ENCODE peak calls at places on chromosomes 5 and 9, in six cellular contexts. L, A, C, V, S and K are unnamed samples.

GRCh38 chr9:113511047-113511521 is 47.6 kb downstream of the RGS3 start:
- DNase-seq in L (no peak), A (no peak), C (no peak), V (peak; percentile 86), S (no peak), K (no peak)

GRCh38 chr5:39876146-39876545 is 451.4 kb upstream of the DAB2 start:
- DNase-seq in L (no peak), A (no peak), C (no peak), V (no peak), S (no peak), K (no peak)

GRCh38 chr5:96614110-96614691 is 48.0 kb upstream of the CAST start:
- DNase-seq in L (peak; percentile 5), A (peak; percentile 92), C (peak; percentile 70), V (peak; percentile 46), S (peak; percentile 96), K (peak; percentile 51)

GRCh38 chr9:131656356-131657030 is 83.4 kb downstream of the RAPGEF1 start:
- DNase-seq in L (peak; percentile 77), A (no peak), C (peak; percentile 54), V (peak; percentile 79), S (no peak), K (peak; percentile 69)

GRCh38 chr5:76607353-76607871 is 15.8 kb downstream of the F2RL2 start:
- DNase-seq in L (no peak), A (no peak), C (no peak), V (no peak), S (peak; percentile 43), K (no peak)

GRCh38 chr5:127697894-127698600 is 5.1 kb upstream of the CCDC192 start:
- DNase-seq in L (no peak), A (peak; percentile 70), C (no peak), V (no peak), S (peak; percentile 42), K (no peak)

GRCh38 chr5:38323645-38324295 is 65.4 kb downstream of the EGFLAM start:
- DNase-seq in L (no peak), A (no peak), C (no peak), V (no peak), S (peak; percentile 60), K (no peak)

GRCh38 chr5:17217421-17218352 is at the start of gene BASP1:
- DNase-seq in L (peak; percentile 83), A (peak; percentile 83), C (peak; percentile 92), V (peak; percentile 70), S (peak; percentile 88), K (peak; percentile 88)

GRCh38 chr5:120735076-120735475 is 271.0 kb downstream of the PRR16 start:
- DNase-seq in L (no peak), A (peak; percentile 14), C (no peak), V (no peak), S (peak; percentile 33), K (no peak)

GRCh38 chr5:156475831-156476551 is 149.0 kb downstream of the SGCD start:
- DNase-seq in L (no peak), A (no peak), C (no peak), V (peak; percentile 60), S (peak; percentile 78), K (no peak)

GRCh38 chr9:74125916-74126315 is 371.2 kb upstream of the RORB start:
- DNase-seq in L (no peak), A (no peak), C (no peak), V (no peak), S (peak; percentile 5), K (no peak)

DNA sequence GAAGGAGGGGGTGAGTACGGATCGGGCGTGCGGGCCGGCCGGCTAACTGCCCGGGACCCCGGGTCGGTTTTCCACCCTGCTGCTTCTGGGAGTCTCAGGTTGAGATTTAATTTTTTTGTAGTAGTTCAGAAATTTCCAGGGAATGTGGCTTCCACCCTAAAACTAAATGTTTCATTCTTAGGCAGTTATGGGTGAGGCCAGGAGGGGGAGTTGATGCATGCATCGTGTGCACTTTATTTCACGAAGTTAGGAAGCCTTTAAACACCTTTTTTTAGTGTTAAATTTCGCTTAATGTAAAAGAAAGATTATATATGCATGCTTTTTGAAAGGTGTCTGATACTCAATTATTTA is 914 bp downstream of the CDK9 start:
- DNase-seq in L (no peak), A (no peak), C (no peak), V (no peak), S (peak; percentile 53), K (no peak)
- TF ChIP-seq CTCF in L (peak; percentile 33), A (peak; percentile 58), C (no peak), V (peak; percentile 51), S (peak; percentile 69), K (peak; percentile 18)

GRCh38 chr5:181190711-181191525 is 14.1 kb downstream of the TRIM7 start:
- DNase-seq in L (peak; percentile 76), A (peak; percentile 37), C (peak; percentile 33), V (peak; percentile 52), S (peak; percentile 63), K (no peak)
- TF ChIP-seq CTCF in L (peak; percentile 50), A (peak; percentile 46), C (peak; percentile 42), V (peak; percentile 33), S (peak; percentile 26), K (peak; percentile 36)

GRCh38 chr5:131263648-131264452 is at the start of gene CDC42SE2:
- DNase-seq in L (peak; percentile 92), A (peak; percentile 85), C (peak; percentile 93), V (peak; percentile 90), S (peak; percentile 86), K (peak; percentile 87)

GRCh38 chr5:131264453-131265200 is 774 bp downstream of the CDC42SE2 start:
- DNase-seq in L (peak; percentile 65), A (peak; percentile 24), C (no peak), V (peak; percentile 36), S (peak; percentile 48), K (no peak)

GRCh38 chr5:131262953-131263541 is 806 bp upstream of the CDC42SE2 start:
- DNase-seq in L (peak; percentile 47), A (peak; percentile 34), C (peak; percentile 43), V (no peak), S (peak; percentile 25), K (no peak)

GRCh38 chr5:131268758-131269370 is 5.0 kb downstream of the CDC42SE2 start:
- DNase-seq in L (no peak), A (no peak), C (no peak), V (no peak), S (peak; percentile 23), K (no peak)

DNA sequence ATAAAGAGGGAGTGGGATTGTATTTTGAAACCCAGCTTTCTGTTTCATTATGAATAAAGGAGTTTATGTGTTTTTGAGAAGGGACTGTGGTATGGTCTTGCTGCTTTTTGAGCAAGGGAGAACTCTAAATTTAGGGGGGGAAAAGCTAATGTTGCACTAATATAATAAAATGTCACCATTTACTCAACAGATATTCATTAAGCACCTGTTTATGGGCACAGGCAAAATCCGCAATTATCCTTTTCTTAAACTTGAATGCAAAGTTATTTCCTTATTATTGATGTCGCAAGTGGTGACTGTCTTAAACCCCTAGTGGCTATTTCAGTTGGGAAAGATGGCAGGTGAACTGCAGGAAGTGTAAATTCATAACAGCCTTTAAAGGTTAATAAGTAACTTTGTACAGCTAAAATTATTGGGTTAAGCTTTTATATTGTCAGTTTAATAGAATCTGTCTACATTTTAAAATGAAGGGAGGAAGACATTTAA is 1.5 kb downstream of the CDC42SE2 start:
- DNase-seq in L (peak; percentile 45), A (peak; percentile 54), C (peak; percentile 56), V (no peak), S (peak; percentile 33), K (no peak)
- TF ChIP-seq CTCF in L (peak; percentile 34), A (peak; percentile 43), C (no peak), V (peak; percentile 22), S (peak; percentile 45), K (peak; percentile 32)

GRCh38 chr9:135812961-135813360 is 94.4 kb downstream of the CAMSAP1 start:
- DNase-seq in L (no peak), A (no peak), C (no peak), V (no peak), S (no peak), K (no peak)
- TF ChIP-seq CTCF in L (no peak), A (no peak), C (no peak), V (no peak), S (no peak), K (no peak)

DNA sequence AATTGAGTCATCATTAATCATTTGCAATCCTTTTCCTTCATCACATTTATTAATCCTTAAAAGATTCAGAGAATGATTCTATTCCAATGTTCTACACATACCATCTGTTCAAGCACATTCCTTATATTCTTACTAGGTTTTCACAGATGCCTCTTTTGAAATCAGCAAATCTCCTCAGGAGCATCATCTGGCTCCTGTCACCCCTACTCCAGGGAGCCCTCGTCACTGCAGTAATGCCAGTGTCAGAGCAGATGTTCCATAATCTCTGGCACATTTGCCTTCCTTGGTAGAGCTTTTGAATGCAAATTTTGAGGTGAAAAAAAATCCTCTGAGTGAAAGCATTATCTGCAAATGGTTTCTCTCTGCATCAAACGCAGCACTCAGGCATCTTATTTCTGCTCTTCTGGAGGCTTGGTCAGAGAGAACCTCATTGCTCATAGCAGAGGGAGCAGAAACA is 7.6 kb upstream of the KCNV2 start:
- DNase-seq in L (no peak), A (no peak), C (no peak), V (no peak), S (no peak), K (no peak)
- TF ChIP-seq CTCF in L (no peak), A (no peak), C (no peak), V (no peak), S (no peak), K (no peak)

DNA sequence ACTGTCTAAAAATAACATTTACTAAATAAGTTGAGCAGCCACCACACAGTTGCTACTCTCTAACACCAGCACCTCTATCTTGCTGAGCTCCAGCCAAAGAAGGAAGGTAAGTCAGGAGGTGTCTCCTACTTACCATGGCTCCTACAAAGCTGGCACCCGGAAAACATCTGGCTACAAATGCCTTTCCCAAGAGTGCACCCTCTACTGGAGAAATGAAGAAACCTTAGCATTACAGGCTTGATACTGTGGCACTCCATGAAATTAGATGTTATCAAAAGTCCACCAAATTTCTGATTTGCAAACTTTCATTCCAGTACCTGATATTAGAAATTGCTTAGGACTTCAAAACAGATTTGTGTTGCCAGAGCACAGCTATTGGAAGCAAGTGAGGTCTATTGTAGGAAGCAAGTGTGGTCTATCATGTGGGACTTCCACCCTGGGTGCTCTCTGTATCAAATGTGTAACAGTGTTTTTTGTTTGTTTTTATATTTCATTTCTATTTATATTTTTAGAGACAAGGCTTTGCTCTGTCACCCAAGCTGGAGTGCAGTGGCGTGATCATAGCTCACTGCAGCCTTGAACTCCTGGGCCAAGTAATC is 25.7 kb upstream of the RFK start:
- DNase-seq in L (no peak), A (peak; percentile 45), C (no peak), V (no peak), S (peak; percentile 44), K (peak; percentile 33)
- TF ChIP-seq CTCF in L (peak; percentile 70), A (peak; percentile 69), C (peak; percentile 34), V (peak; percentile 49), S (peak; percentile 75), K (peak; percentile 37)

GRCh38 chr5:141180313-141180712 is 1.9 kb upstream of the PCDHB16 start:
- DNase-seq in L (no peak), A (no peak), C (no peak), V (no peak), S (no peak), K (no peak)

GRCh38 chr5:141186897-141187512 is at the start of gene PCDHB9:
- DNase-seq in L (no peak), A (peak; percentile 47), C (no peak), V (no peak), S (peak; percentile 11), K (no peak)

GRCh38 chr5:141182248-141182647 is at the start of gene PCDHB16:
- DNase-seq in L (no peak), A (no peak), C (no peak), V (peak; percentile 41), S (peak; percentile 4), K (no peak)
- TF ChIP-seq CTCF in L (no peak), A (no peak), C (no peak), V (peak; percentile 51), S (peak; percentile 20), K (no peak)